ENCODE peak calls at places on chromosomes 11 and 22, in four cellular contexts. One of them, this sample, is unnamed.

GRCh38 chr11:28792856-28793255 is 684.7 kb downstream of the METTL15 start:
- DNase-seq in A549: no peak
- DNase-seq in IMR-90: no peak
- DNase-seq in K562: no peak
- DNase-seq in this sample: no peak

GRCh38 chr11:106091480-106092123 is 14.1 kb downstream of the AASDHPPT start:
- DNase-seq in A549: no peak
- DNase-seq in IMR-90: peak
- DNase-seq in K562: no peak
- DNase-seq in this sample: no peak

GRCh38 chr11:63547076-63547475 is 10.5 kb downstream of the PLAAT4 start:
- DNase-seq in A549: no peak
- DNase-seq in IMR-90: no peak
- DNase-seq in K562: no peak
- DNase-seq in this sample: no peak

GRCh38 chr11:70191495-70192140 is 11.5 kb upstream of the FADD start:
- DNase-seq in A549: peak
- DNase-seq in IMR-90: peak
- DNase-seq in K562: peak
- DNase-seq in this sample: peak

GRCh38 chr11:83449338-83449913 is 163.3 kb upstream of the CCDC90B start:
- DNase-seq in A549: no peak
- DNase-seq in IMR-90: no peak
- DNase-seq in K562: no peak
- DNase-seq in this sample: no peak

GRCh38 chr11:101241160-101241795 is 111.7 kb upstream of the PGR start:
- DNase-seq in A549: no peak
- DNase-seq in IMR-90: no peak
- DNase-seq in K562: no peak
- DNase-seq in this sample: no peak

GRCh38 chr22:46697811-46698515 is 40.1 kb downstream of the CERK start:
- DNase-seq in A549: no peak
- DNase-seq in IMR-90: no peak
- DNase-seq in K562: no peak
- DNase-seq in this sample: no peak

GRCh38 chr22:26452236-26453016 is 23.4 kb downstream of the ASPHD2 start:
- DNase-seq in A549: no peak
- DNase-seq in IMR-90: no peak
- DNase-seq in K562: no peak
- DNase-seq in this sample: no peak

GRCh38 chr11:32586576-32587190 is 3.1 kb downstream of the EIF3M start:
- DNase-seq in A549: peak
- DNase-seq in IMR-90: peak
- DNase-seq in K562: peak
- DNase-seq in this sample: peak

GRCh38 chr22:42801537-42802165 is 55.4 kb downstream of the ARFGAP3 start:
- DNase-seq in A549: no peak
- DNase-seq in IMR-90: no peak
- DNase-seq in K562: no peak
- DNase-seq in this sample: no peak

GRCh38 chr22:47836957-47837356 is 1074.5 kb downstream of the TBC1D22A start:
- DNase-seq in A549: peak
- DNase-seq in IMR-90: no peak
- DNase-seq in K562: no peak
- DNase-seq in this sample: no peak

GRCh38 chr22:43835166-43835565 is 23.1 kb upstream of the EFCAB6 start:
- DNase-seq in A549: no peak
- DNase-seq in IMR-90: no peak
- DNase-seq in K562: no peak
- DNase-seq in this sample: no peak

GRCh38 chr11:121298770-121299169 is 6.2 kb downstream of the SC5D start:
- DNase-seq in A549: no peak
- DNase-seq in IMR-90: no peak
- DNase-seq in K562: no peak
- DNase-seq in this sample: no peak

GRCh38 chr22:19753090-19753842 is 7.3 kb upstream of the TBX1 start:
- DNase-seq in A549: no peak
- DNase-seq in IMR-90: no peak
- DNase-seq in K562: peak
- DNase-seq in this sample: no peak

GRCh38 chr11:19711911-19712280 is 741 bp upstream of the NAV2 start:
- DNase-seq in A549: no peak
- DNase-seq in IMR-90: no peak
- DNase-seq in K562: peak
- DNase-seq in this sample: no peak

GRCh38 chr11:86138958-86139357 is 70.1 kb upstream of the PICALM start:
- DNase-seq in A549: no peak
- DNase-seq in IMR-90: no peak
- DNase-seq in K562: no peak
- DNase-seq in this sample: no peak

GRCh38 chr22:22060200-22061084 is 77.9 kb upstream of the TOP3B start:
- DNase-seq in A549: peak
- DNase-seq in IMR-90: peak
- DNase-seq in K562: peak
- DNase-seq in this sample: peak

GRCh38 chr11:114244995-114245394 is 51.2 kb upstream of the NNMT start:
- DNase-seq in A549: no peak
- DNase-seq in IMR-90: no peak
- DNase-seq in K562: no peak
- DNase-seq in this sample: no peak

GRCh38 chr11:369336-370018 is at the start of gene B4GALNT4:
- DNase-seq in A549: no peak
- DNase-seq in IMR-90: peak
- DNase-seq in K562: peak
- DNase-seq in this sample: no peak

GRCh38 chr22:29156507-29156906 is 49.2 kb upstream of the EMID1 start:
- DNase-seq in A549: no peak
- DNase-seq in IMR-90: peak
- DNase-seq in K562: no peak
- DNase-seq in this sample: peak

GRCh38 chr11:8344346-8344745 is 80.7 kb upstream of the LMO1 start:
- DNase-seq in A549: no peak
- DNase-seq in IMR-90: no peak
- DNase-seq in K562: no peak
- DNase-seq in this sample: no peak

GRCh38 chr11:8345179-8345578 is 81.5 kb upstream of the LMO1 start:
- DNase-seq in A549: no peak
- DNase-seq in IMR-90: no peak
- DNase-seq in K562: no peak
- DNase-seq in this sample: no peak

GRCh38 chr11:8340299-8340698 is 76.6 kb upstream of the LMO1 start:
- DNase-seq in A549: no peak
- DNase-seq in IMR-90: no peak
- DNase-seq in K562: no peak
- DNase-seq in this sample: no peak

GRCh38 chr11:8341966-8342365 is 78.3 kb upstream of the LMO1 start:
- DNase-seq in A549: no peak
- DNase-seq in IMR-90: no peak
- DNase-seq in K562: no peak
- DNase-seq in this sample: no peak

GRCh38 chr11:8342821-8343681 is 79.4 kb upstream of the LMO1 start:
- DNase-seq in A549: no peak
- DNase-seq in IMR-90: no peak
- DNase-seq in K562: no peak
- DNase-seq in this sample: no peak
- TF ChIP-seq MAZ in A549: no peak
- TF ChIP-seq MAZ in IMR-90: no peak
- TF ChIP-seq MAZ in K562: no peak
- TF ChIP-seq MAZ in this sample: no peak

GRCh38 chr11:45892856-45893255 is 7.4 kb downstream of the MAPK8IP1 start:
- DNase-seq in A549: no peak
- DNase-seq in IMR-90: no peak
- DNase-seq in K562: no peak
- DNase-seq in this sample: no peak

GRCh38 chr11:45889555-45889954 is 4.1 kb downstream of the MAPK8IP1 start:
- DNase-seq in A549: no peak
- DNase-seq in IMR-90: no peak
- DNase-seq in K562: no peak
- DNase-seq in this sample: no peak

GRCh38 chr11:45887587-45887986 is 2.1 kb downstream of the MAPK8IP1 start:
- DNase-seq in A549: no peak
- DNase-seq in IMR-90: no peak
- DNase-seq in K562: no peak
- DNase-seq in this sample: no peak

GRCh38 chr11:45889966-45890365 is 4.5 kb downstream of the MAPK8IP1 start:
- DNase-seq in A549: no peak
- DNase-seq in IMR-90: no peak
- DNase-seq in K562: no peak
- DNase-seq in this sample: no peak

GRCh38 chr11:45890886-45891550 is 5.6 kb downstream of the MAPK8IP1 start:
- DNase-seq in A549: no peak
- DNase-seq in IMR-90: no peak
- DNase-seq in K562: no peak
- DNase-seq in this sample: no peak
- TF ChIP-seq MAZ in A549: no peak
- TF ChIP-seq MAZ in IMR-90: no peak
- TF ChIP-seq MAZ in K562: no peak
- TF ChIP-seq MAZ in this sample: no peak

GRCh38 chr11:131934006-131934405 is 563.6 kb downstream of the NTM start:
- DNase-seq in A549: no peak
- DNase-seq in IMR-90: no peak
- DNase-seq in K562: no peak
- DNase-seq in this sample: no peak

GRCh38 chr11:131928992-131929391 is 558.6 kb downstream of the NTM start:
- DNase-seq in A549: no peak
- DNase-seq in IMR-90: no peak
- DNase-seq in K562: no peak
- DNase-seq in this sample: no peak

GRCh38 chr11:131938321-131938751 is 567.9 kb downstream of the NTM start:
- DNase-seq in A549: no peak
- DNase-seq in IMR-90: no peak
- DNase-seq in K562: no peak
- DNase-seq in this sample: no peak

GRCh38 chr11:131932584-131933360 is 562.4 kb downstream of the NTM start:
- DNase-seq in A549: no peak
- DNase-seq in IMR-90: no peak
- DNase-seq in K562: no peak
- DNase-seq in this sample: no peak
- TF ChIP-seq MAZ in A549: no peak
- TF ChIP-seq MAZ in IMR-90: no peak
- TF ChIP-seq MAZ in K562: no peak
- TF ChIP-seq MAZ in this sample: no peak

DNA sequence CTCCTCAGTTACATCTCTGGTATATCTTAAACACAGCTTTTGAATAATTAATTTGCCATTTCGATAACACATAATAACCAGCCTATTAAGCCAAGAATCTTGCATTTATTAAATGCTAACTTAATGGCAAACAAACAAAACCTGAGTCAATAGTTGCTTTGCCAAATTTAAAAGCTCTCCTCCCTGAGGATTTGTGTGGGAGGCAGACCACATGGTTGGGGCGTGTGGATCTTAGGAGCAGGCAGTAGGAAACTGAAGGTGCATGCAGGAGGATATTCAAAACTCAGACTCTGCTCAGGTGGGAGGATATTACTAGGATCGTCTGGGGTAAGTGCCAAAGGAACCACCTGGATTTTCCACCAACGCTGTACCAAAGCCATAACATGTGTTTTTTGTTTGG is 17.8 kb upstream of the FJX1 start:
- DNase-seq in A549: no peak
- DNase-seq in IMR-90: no peak
- DNase-seq in K562: no peak
- DNase-seq in this sample: no peak
- TF ChIP-seq MAZ in A549: no peak
- TF ChIP-seq MAZ in IMR-90: no peak
- TF ChIP-seq MAZ in K562: no peak
- TF ChIP-seq MAZ in this sample: no peak

GRCh38 chr11:15627560-15627959 is 512.8 kb downstream of the INSC start:
- DNase-seq in A549: no peak
- DNase-seq in IMR-90: peak
- DNase-seq in K562: no peak
- DNase-seq in this sample: no peak

GRCh38 chr11:15629690-15630321 is 515.1 kb downstream of the INSC start:
- DNase-seq in A549: peak
- DNase-seq in IMR-90: no peak
- DNase-seq in K562: no peak
- DNase-seq in this sample: peak

GRCh38 chr11:15624701-15625100 is 510.0 kb downstream of the INSC start:
- DNase-seq in A549: no peak
- DNase-seq in IMR-90: no peak
- DNase-seq in K562: no peak
- DNase-seq in this sample: no peak

GRCh38 chr11:15622231-15622890 is 507.6 kb downstream of the INSC start:
- DNase-seq in A549: no peak
- DNase-seq in IMR-90: no peak
- DNase-seq in K562: no peak
- DNase-seq in this sample: no peak

DNA sequence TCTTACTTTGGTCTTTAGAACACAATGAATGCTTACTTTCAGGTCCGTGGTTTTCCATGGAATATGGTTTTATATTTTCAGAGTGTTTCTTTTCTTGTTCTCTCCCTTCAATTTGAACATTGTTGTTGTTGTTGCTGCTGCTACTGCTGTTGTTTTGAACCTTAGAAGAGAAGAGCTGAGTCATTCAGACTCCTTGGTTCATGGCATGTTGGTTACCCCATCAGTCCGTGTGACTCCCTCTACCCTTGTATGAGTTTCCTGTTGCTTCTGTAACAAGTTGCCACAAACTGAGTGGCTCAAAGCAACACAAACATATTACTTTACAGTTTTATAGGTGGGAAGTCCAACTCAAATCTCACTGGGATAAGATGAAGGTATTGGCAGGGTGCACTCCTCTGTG is 511.0 kb downstream of the INSC start:
- DNase-seq in A549: no peak
- DNase-seq in IMR-90: no peak
- DNase-seq in K562: no peak
- DNase-seq in this sample: no peak
- TF ChIP-seq MAZ in A549: no peak
- TF ChIP-seq MAZ in IMR-90: no peak
- TF ChIP-seq MAZ in K562: no peak
- TF ChIP-seq MAZ in this sample: no peak

GRCh38 chr22:27990879-27991278 is 71.8 kb upstream of the PITPNB start:
- DNase-seq in A549: peak
- DNase-seq in IMR-90: peak
- DNase-seq in K562: peak
- DNase-seq in this sample: peak
- TF ChIP-seq MAZ in A549: no peak
- TF ChIP-seq MAZ in IMR-90: no peak
- TF ChIP-seq MAZ in K562: no peak
- TF ChIP-seq MAZ in this sample: no peak